ENCODE peak calls at places on chromosome 9, in nine cellular contexts. H is stomach; L is OCI-LY7; J is Jurkat, Clone E6-1; X is ovary; W is mesendoderm; P is spleen; Q is prostate gland; C is adrenal gland. S is an unnamed sample.

GRCh38 chr9:123769723-123770122 is 160.2 kb downstream of the DENND1A start:
- DNase-seq in H (no peak), L (no peak), J (no peak), X (no peak), W (peak), P (no peak), Q (no peak), C (no peak), S (no peak)

GRCh38 chr9:88748566-88749238 is 213.7 kb downstream of the NXNL2 start:
- DNase-seq in H (no peak), L (no peak), J (no peak), X (no peak), W (no peak), P (peak), Q (no peak), C (peak), S (peak)

GRCh38 chr9:98997580-98997979 is 53.9 kb downstream of the COL15A1 start:
- DNase-seq in H (no peak), L (no peak), J (no peak), X (no peak), W (no peak), P (no peak), Q (no peak), C (no peak), S (no peak)

GRCh38 chr9:122215663-122216062 is 13.1 kb downstream of the LHX6 start:
- DNase-seq in H (no peak), L (no peak), J (no peak), X (no peak), W (no peak), P (no peak), Q (no peak), C (no peak), S (no peak)

GRCh38 chr9:115524467-115525059 is 406.6 kb upstream of the TNC start:
- DNase-seq in H (no peak), L (peak), J (peak), X (no peak), W (peak), P (no peak), Q (peak), C (no peak), S (no peak)

GRCh38 chr9:70100362-70100761 is 56.7 kb downstream of the MAMDC2 start:
- DNase-seq in H (no peak), L (no peak), J (no peak), X (peak), W (no peak), P (no peak), Q (no peak), C (no peak), S (no peak)

GRCh38 chr9:4105183-4105582 is 194.7 kb downstream of the GLIS3 start:
- DNase-seq in H (no peak), L (no peak), J (no peak), X (no peak), W (no peak), P (no peak), Q (no peak), C (no peak), S (no peak)

GRCh38 chr9:76756273-76756650 is 8.0 kb upstream of the PCA3 start:
- DNase-seq in H (no peak), L (no peak), J (no peak), X (no peak), W (peak), P (no peak), Q (peak), C (peak), S (peak)

GRCh38 chr9:27303219-27303618 is 6.3 kb upstream of the EQTN start:
- DNase-seq in H (no peak), L (no peak), J (no peak), X (no peak), W (peak), P (no peak), Q (no peak), C (peak), S (no peak)

GRCh38 chr9:36930941-36931340 is 103.1 kb downstream of the PAX5 start:
- DNase-seq in H (peak), L (no peak), J (no peak), X (no peak), W (no peak), P (no peak), Q (no peak), C (no peak), S (no peak)

GRCh38 chr9:126933334-126933980 is 18.9 kb downstream of the RALGPS1 start:
- DNase-seq in H (no peak), L (no peak), J (no peak), X (no peak), W (peak), P (no peak), Q (no peak), C (no peak), S (no peak)

GRCh38 chr9:36815566-36816348 is 218.3 kb downstream of the PAX5 start:
- DNase-seq in H (no peak), L (no peak), J (no peak), X (no peak), W (no peak), P (no peak), Q (no peak), C (no peak), S (no peak)

GRCh38 chr9:33380390-33381094 is 21.8 kb downstream of the AQP7 start:
- DNase-seq in H (no peak), L (no peak), J (no peak), X (no peak), W (peak), P (no peak), Q (no peak), C (no peak), S (no peak)

GRCh38 chr9:33378121-33378795 is 24.1 kb downstream of the AQP7 start:
- DNase-seq in H (no peak), L (no peak), J (no peak), X (no peak), W (no peak), P (no peak), Q (no peak), C (no peak), S (no peak)

GRCh38 chr9:33379666-33380389 is 22.5 kb downstream of the AQP7 start:
- DNase-seq in H (no peak), L (no peak), J (no peak), X (no peak), W (no peak), P (peak), Q (no peak), C (no peak), S (no peak)

GRCh38 chr9:33377089-33377715 is 25.2 kb downstream of the AQP7 start:
- DNase-seq in H (no peak), L (no peak), J (no peak), X (no peak), W (no peak), P (no peak), Q (no peak), C (no peak), S (no peak)

DNA sequence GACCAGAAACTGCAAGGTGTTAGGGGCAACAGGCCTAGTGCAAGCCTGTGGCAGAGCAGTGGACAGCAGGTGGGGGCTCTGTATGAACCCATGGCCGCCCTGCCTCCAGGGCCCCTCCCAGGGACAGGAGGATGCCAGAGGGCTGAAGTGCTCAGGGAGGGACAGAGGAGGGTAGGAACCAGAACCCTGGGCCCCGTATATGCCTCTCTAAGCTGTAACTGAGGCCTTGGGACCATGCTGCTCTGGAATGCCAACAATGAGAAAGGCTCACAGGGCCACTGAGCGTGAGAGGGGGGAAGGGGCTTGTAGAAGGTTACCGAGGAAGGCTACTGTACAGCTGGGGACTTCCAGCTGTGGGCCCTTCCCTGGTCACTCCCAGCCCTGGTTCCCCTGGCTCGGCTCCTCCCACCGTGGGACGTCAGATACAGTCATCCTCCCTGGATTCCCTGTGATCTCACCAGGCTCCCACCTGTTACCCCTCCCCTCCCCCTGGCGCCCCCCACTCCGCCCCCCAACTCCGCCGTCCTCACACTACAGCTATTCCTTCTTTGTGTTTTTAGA is 21.1 kb downstream of the AQP7 start:
- DNase-seq in H (no peak), L (no peak), J (no peak), X (no peak), W (peak), P (no peak), Q (no peak), C (no peak), S (peak)
- H3K4me3 ChIP-seq in H (no peak), L (no peak), J (no peak), X (no peak), W (no peak), P (no peak), Q (no peak), C (no peak), S (no peak)

GRCh38 chr9:135190789-135191577 is 103.5 kb downstream of the OLFM1 start:
- DNase-seq in H (no peak), L (no peak), J (no peak), X (no peak), W (no peak), P (no peak), Q (no peak), C (no peak), S (no peak)

GRCh38 chr9:135189497-135189896 is 102.0 kb downstream of the OLFM1 start:
- DNase-seq in H (no peak), L (no peak), J (no peak), X (no peak), W (no peak), P (no peak), Q (no peak), C (no peak), S (no peak)

GRCh38 chr9:135187365-135187764 is 99.9 kb downstream of the OLFM1 start:
- DNase-seq in H (no peak), L (no peak), J (no peak), X (no peak), W (no peak), P (no peak), Q (no peak), C (no peak), S (no peak)

GRCh38 chr9:135186248-135187164 is 99.0 kb downstream of the OLFM1 start:
- DNase-seq in H (no peak), L (no peak), J (no peak), X (no peak), W (peak), P (no peak), Q (no peak), C (peak), S (peak)

GRCh38 chr9:135188681-135189151 is 101.2 kb downstream of the OLFM1 start:
- DNase-seq in H (no peak), L (no peak), J (no peak), X (no peak), W (no peak), P (no peak), Q (no peak), C (no peak), S (no peak)
- H3K4me3 ChIP-seq in H (no peak), L (no peak), J (no peak), X (no peak), W (no peak), P (no peak), Q (no peak), C (no peak), S (no peak)

GRCh38 chr9:106025449-106025848 is 331.1 kb downstream of the TMEM38B start:
- DNase-seq in H (no peak), L (no peak), J (no peak), X (no peak), W (peak), P (no peak), Q (no peak), C (no peak), S (no peak)

GRCh38 chr9:106017198-106017740 is 322.9 kb downstream of the TMEM38B start:
- DNase-seq in H (no peak), L (no peak), J (peak), X (no peak), W (no peak), P (no peak), Q (no peak), C (no peak), S (no peak)

GRCh38 chr9:106019017-106019692 is 324.8 kb downstream of the TMEM38B start:
- DNase-seq in H (no peak), L (no peak), J (no peak), X (no peak), W (no peak), P (no peak), Q (no peak), C (peak), S (peak)

GRCh38 chr9:106023455-106023854 is 329.1 kb downstream of the TMEM38B start:
- DNase-seq in H (no peak), L (no peak), J (no peak), X (no peak), W (no peak), P (no peak), Q (no peak), C (no peak), S (no peak)

DNA sequence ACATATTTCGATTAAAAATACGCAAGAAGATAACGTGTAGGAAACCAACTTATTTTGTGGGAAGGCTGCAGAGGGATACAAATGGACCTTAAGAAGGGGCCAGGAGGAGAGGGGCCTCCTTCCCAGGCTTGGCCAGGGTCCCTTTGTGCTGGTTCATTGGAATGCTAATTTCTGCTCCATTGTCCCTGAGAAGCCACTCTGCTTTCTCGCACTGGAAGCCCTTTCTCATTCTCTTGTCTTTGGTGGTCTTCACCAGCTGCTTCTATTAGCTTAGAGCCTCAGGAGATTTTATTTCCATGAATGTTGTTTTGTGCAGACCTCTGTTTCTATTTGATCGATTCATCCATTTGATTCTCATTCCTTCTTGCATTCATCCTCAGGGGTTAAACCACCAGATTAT is 325.4 kb downstream of the TMEM38B start:
- DNase-seq in H (no peak), L (no peak), J (no peak), X (no peak), W (no peak), P (no peak), Q (no peak), C (no peak), S (no peak)
- H3K4me3 ChIP-seq in H (no peak), L (no peak), J (no peak), X (no peak), W (no peak), P (no peak), Q (no peak), C (no peak), S (no peak)

GRCh38 chr9:134591573-134591981 is 50.0 kb upstream of the COL5A1 start:
- DNase-seq in H (no peak), L (no peak), J (no peak), X (no peak), W (peak), P (no peak), Q (no peak), C (no peak), S (no peak)

GRCh38 chr9:134592018-134592818 is 49.4 kb upstream of the COL5A1 start:
- DNase-seq in H (no peak), L (no peak), J (no peak), X (no peak), W (peak), P (no peak), Q (no peak), C (no peak), S (peak)

GRCh38 chr9:134590240-134591081 is 51.1 kb upstream of the COL5A1 start:
- DNase-seq in H (no peak), L (no peak), J (no peak), X (no peak), W (no peak), P (no peak), Q (no peak), C (no peak), S (peak)

GRCh38 chr9:134589748-134590147 is 51.9 kb upstream of the COL5A1 start:
- DNase-seq in H (no peak), L (no peak), J (no peak), X (no peak), W (peak), P (no peak), Q (no peak), C (no peak), S (no peak)

DNA sequence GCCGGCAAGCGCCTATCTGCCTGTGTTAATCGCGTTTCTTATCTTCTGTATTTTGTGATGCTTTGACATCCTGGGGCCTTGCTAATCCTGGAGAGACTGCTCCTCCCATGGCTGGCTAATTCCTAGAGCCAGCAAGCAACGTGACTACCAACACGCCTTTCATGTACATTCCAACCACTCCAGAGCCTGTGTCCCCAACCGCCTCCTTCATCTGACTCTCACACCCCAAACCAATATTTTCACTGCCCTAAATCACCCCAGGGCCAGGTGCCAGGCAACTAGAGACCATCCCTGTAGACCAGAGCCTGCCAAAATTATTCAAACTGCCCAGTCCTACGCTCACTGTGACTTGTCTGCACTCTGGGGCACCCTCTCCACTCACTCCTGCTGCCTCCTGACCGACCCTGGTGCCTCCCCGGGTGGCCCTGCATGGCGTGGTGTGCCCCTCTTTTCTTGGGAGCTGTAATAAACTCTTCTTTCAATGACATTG is 50.5 kb upstream of the COL5A1 start:
- DNase-seq in H (no peak), L (no peak), J (no peak), X (no peak), W (peak), P (no peak), Q (no peak), C (no peak), S (no peak)
- H3K4me3 ChIP-seq in H (no peak), L (no peak), J (no peak), X (no peak), W (no peak), P (no peak), Q (no peak), C (no peak), S (no peak)

GRCh38 chr9:100430286-100430940 is 3.5 kb downstream of the MSANTD3 start:
- DNase-seq in H (no peak), L (no peak), J (no peak), X (no peak), W (no peak), P (no peak), Q (no peak), C (no peak), S (no peak)
- H3K4me3 ChIP-seq in H (no peak), L (no peak), J (no peak), X (no peak), W (no peak), P (no peak), Q (no peak), C (no peak), S (no peak)

GRCh38 chr9:129726322-129727160 is 26.3 kb downstream of the PTGES start:
- DNase-seq in H (peak), L (peak), J (peak), X (peak), W (peak), P (peak), Q (peak), C (peak), S (peak)
- H3K4me3 ChIP-seq in H (peak), L (no peak), J (peak), X (no peak), W (no peak), P (no peak), Q (no peak), C (no peak), S (no peak)

DNA sequence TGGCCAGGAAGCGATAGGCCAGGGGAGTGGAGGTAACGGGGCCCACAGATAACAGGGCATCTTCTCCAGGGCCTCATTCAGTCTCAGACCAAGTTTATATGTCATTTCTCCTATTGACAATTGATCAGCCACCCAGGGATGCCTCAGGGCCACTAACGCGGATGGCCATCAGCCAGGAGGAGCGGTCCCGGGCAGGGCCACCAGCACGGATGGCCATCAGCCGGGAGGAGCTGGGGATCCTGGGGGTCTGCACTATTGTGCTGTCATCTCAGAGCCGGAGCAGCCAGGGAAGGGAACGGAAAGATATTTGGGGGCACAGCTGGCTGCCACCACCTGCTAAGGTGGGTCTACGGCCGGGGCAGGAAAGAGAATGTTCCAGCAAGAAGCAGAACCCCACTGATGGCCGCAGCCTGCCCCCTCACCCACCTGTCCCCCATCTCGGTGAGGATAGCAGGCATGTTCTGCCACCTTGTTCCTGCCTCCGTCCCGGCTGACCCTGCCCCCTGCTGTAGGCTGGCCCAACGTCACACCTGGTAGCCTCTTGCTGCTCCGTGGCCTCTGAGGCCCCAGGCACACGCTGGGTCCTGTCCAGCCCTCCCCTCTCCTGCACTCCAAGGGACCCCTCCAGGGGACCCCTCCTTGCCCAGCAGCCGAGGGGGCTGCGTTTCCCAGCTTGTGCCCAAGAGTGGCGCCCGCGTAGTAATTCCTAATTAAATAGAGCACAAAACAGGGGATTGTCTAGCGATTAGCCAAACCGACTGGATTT is 21.5 kb upstream of the UBAC1 start:
- DNase-seq in H (no peak), L (no peak), J (no peak), X (no peak), W (no peak), P (no peak), Q (no peak), C (no peak), S (no peak)
- H3K4me3 ChIP-seq in H (no peak), L (no peak), J (no peak), X (no peak), W (no peak), P (no peak), Q (no peak), C (no peak), S (no peak)

DNA sequence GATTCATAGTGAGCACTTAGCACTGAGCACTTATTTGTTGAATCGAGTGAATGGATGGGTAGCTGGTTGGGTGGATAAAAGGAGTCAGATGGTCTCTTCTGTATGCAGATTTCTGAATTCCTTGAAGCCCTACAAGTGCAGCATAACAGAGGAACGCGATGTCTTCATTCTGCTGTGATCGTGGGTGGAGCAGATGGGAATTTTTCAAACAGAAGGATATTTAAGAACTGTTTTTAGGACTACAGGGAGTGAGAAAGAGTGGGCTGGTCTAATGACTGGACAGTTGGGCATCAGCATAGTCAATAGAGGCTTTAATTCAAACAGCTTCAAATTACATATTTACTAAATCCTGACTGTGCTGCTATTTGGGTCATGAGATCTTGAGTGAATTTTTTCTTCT is 253.2 kb downstream of the CEMIP2 start:
- DNase-seq in H (no peak), L (no peak), J (no peak), X (no peak), W (no peak), P (no peak), Q (no peak), C (no peak), S (no peak)
- H3K4me3 ChIP-seq in H (no peak), L (no peak), J (no peak), X (no peak), W (no peak), P (no peak), Q (no peak), C (no peak), S (no peak)

S was measured in thyroid gland.